ENCODE peak calls at places on chromosomes 3 and 15, in five cellular contexts. I is Karpas-422; F is pancreas; E is CD4-positive, CD25-positive, alpha-beta regulatory T cell; V is heart left ventricle. Z is an unnamed sample.

GRCh38 chr3:12004741-12005513 is 739 bp downstream of the SYN2 start:
- DNase-seq in I (no peak), E (no peak), V (no peak), F (peak; percentile 69), Z (no peak)

GRCh38 chr15:81297147-81297572 is 26.8 kb downstream of the STARD5 start:
- DNase-seq in E (no peak), I (no peak), V (no peak), F (no peak), Z (no peak)

GRCh38 chr3:149717391-149718056 is 34.8 kb downstream of the COMMD2 start:
- DNase-seq in E (peak; percentile 35), I (peak; percentile 72), F (no peak), V (no peak), Z (no peak)

GRCh38 chr3:42532229-42532628 is 29.8 kb downstream of the VIPR1 start:
- DNase-seq in E (no peak), V (no peak), I (no peak), F (no peak), Z (no peak)

GRCh38 chr15:45399381-45400212 is 21.3 kb upstream of the GATM start:
- DNase-seq in E (peak; percentile 49), F (no peak), V (no peak), I (peak; percentile 78), Z (no peak)

GRCh38 chr3:113064183-113064582 is 73.4 kb downstream of the GTPBP8 start:
- DNase-seq in V (no peak), E (no peak), I (no peak), F (no peak), Z (no peak)

GRCh38 chr3:14725015-14725431 is 50.1 kb downstream of the C3orf20 start:
- DNase-seq in F (no peak), E (no peak), I (no peak), V (no peak), Z (no peak)

GRCh38 chr15:54582863-54583643 is 604.8 kb downstream of the UNC13C start:
- DNase-seq in I (no peak), F (no peak), V (no peak), E (no peak), Z (no peak)

GRCh38 chr3:158447408-158447807 is 123.6 kb upstream of the MLF1 start:
- DNase-seq in V (no peak), E (no peak), I (no peak), F (no peak), Z (no peak)

GRCh38 chr15:92608866-92609700 is 46.5 kb downstream of the FAM174B start:
- DNase-seq in E (no peak), I (no peak), V (no peak), F (no peak), Z (no peak)

GRCh38 chr15:78859971-78860733 is 12.5 kb upstream of the MORF4L1 start:
- DNase-seq in V (peak; percentile 78), I (peak; percentile 92), F (peak; percentile 91), E (peak; percentile 68), Z (peak; percentile 82)

GRCh38 chr3:49701388-49702077 is 12.2 kb downstream of the RNF123 start:
- DNase-seq in V (no peak), F (peak; percentile 67), I (peak; percentile 65), E (no peak), Z (no peak)

GRCh38 chr3:8996681-8997121 is 33.4 kb upstream of the RAD18 start:
- DNase-seq in I (no peak), V (no peak), F (no peak), E (no peak), Z (no peak)

GRCh38 chr3:102006812-102007485 is 157.6 kb downstream of the NFKBIZ start:
- DNase-seq in E (no peak), I (no peak), F (no peak), V (no peak), Z (no peak)

GRCh38 chr3:169310190-169310918 is 353.2 kb downstream of the MECOM start:
- DNase-seq in F (no peak), I (no peak), E (no peak), V (no peak), Z (no peak)

GRCh38 chr3:176505878-176506621 is 691.2 kb downstream of the TBL1XR1 start:
- DNase-seq in F (no peak), I (no peak), V (no peak), E (no peak), Z (no peak)

GRCh38 chr15:52527898-52528464 is 699 bp downstream of the MYO5A start:
- DNase-seq in F (no peak), I (peak; percentile 73), E (peak; percentile 32), V (no peak), Z (peak; percentile 61)

GRCh38 chr3:42680806-42681205 is 4.5 kb upstream of the KLHL40 start:
- DNase-seq in F (no peak), E (no peak), V (no peak), I (no peak), Z (no peak)

GRCh38 chr15:67124911-67125588 is 59.6 kb downstream of the SMAD3 start:
- DNase-seq in I (no peak), F (no peak), E (no peak), V (no peak), Z (no peak)

GRCh38 chr3:177464392-177465225 is 267.3 kb upstream of the TBL1XR1 start:
- DNase-seq in I (no peak), F (no peak), V (no peak), E (no peak), Z (no peak)

GRCh38 chr15:49847436-49847835 is 226.6 kb downstream of the DTWD1 start:
- DNase-seq in E (no peak), F (no peak), V (no peak), I (no peak), Z (no peak)

GRCh38 chr3:64799606-64800005 is 111.8 kb upstream of the ADAMTS9 start:
- DNase-seq in V (no peak), F (no peak), I (no peak), E (no peak), Z (no peak)

GRCh38 chr3:193010191-193010590 is 92.5 kb upstream of the MB21D2 start:
- DNase-seq in F (no peak), V (no peak), E (no peak), I (no peak), Z (no peak)

GRCh38 chr15:78282324-78282723 is 17.1 kb downstream of the SKIC8 start:
- DNase-seq in V (no peak), E (no peak), I (no peak), F (no peak), Z (no peak)

GRCh38 chr15:56716334-56716733 is 17.0 kb downstream of the ZNF280D start:
- DNase-seq in E (no peak), F (no peak), V (no peak), I (no peak), Z (no peak)

GRCh38 chr3:152096280-152096679 is 172.4 kb upstream of the MBNL1 start:
- DNase-seq in I (no peak), E (no peak), F (no peak), V (no peak), Z (no peak)

GRCh38 chr15:35725353-35725752 is 179.4 kb upstream of the DPH6 start:
- DNase-seq in E (no peak), F (no peak), I (no peak), V (no peak), Z (no peak)

GRCh38 chr3:127789051-127789450 is 33.3 kb downstream of the MGLL start:
- DNase-seq in I (no peak), F (no peak), E (no peak), V (no peak), Z (no peak)

GRCh38 chr3:127788436-127788835 is 33.9 kb downstream of the MGLL start:
- DNase-seq in E (no peak), V (no peak), I (no peak), F (no peak), Z (no peak)

GRCh38 chr3:127791221-127791913 is 30.9 kb downstream of the MGLL start:
- DNase-seq in V (no peak), F (no peak), E (no peak), I (peak; percentile 84), Z (no peak)

GRCh38 chr3:127790580-127791183 is 31.6 kb downstream of the MGLL start:
- DNase-seq in F (no peak), I (no peak), E (no peak), V (no peak), Z (no peak)

DNA sequence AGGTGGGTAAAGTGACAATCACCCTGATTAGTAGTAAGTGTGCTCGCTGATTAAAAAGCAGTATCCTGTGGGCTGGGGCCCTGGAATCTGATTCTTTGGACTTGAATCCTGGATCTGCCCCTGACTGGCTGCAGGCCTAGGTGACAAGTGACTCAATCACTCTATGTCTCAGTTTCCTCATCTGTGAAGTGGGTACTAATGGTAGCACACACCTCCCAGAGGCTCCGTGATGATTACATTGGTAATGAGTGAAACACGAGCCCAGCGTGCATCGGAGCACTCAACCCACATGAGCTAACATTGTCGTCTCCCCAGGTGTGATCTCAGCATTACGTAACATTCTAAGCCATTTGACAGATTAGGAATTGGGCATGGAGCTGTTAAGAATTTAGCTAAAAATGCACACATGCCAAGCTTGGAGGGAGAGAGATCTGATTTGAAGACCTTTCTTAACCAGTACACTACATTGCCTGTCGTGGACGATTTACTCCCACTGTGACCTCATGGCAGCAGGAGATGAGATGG is 32.2 kb downstream of the MGLL start:
- DNase-seq in F (no peak), E (no peak), V (no peak), I (no peak), Z (no peak)
- H3K27ac ChIP-seq in F (no peak overlapping the region), E (no peak overlapping the region), V (peak overlapping the region; percentile 31), I (peak overlapping the region; percentile 14), Z (no peak overlapping the region)

GRCh38 chr15:71008250-71008870 is 106.9 kb upstream of the THSD4 start:
- DNase-seq in I (no peak), V (no peak), F (no peak), E (no peak), Z (no peak)
- H3K4me3 ChIP-seq in I (no peak overlapping the region), V (no peak overlapping the region), F (no peak overlapping the region), E (no peak overlapping the region), Z (no peak overlapping the region)

DNA sequence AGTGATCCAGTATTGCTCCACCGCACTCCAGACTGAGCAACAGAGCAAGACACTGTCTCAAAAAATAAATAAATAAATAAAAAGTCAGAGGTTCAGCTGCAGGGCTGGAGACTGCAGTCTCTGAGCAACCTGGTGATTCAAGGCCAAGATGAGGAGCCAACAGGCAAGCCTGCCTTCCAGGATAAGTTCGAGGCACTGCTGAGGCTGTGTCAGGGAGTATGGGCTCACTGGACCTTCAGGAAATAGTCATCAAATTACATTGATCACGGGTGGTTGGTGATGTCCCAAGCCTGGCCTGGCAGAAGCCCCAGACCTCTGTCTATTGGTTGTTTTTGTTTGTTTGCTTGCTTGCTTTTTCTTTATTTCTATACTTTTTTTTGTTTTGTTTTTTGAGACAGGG is 41.5 kb downstream of the IDH2 start:
- DNase-seq in V (no peak), I (no peak), F (no peak), E (no peak), Z (no peak)
- H3K4me1 ChIP-seq in V (peaks cover 67% of the 10 kb centered on the region), I (peaks cover 80% of the 10 kb centered on the region), F (peaks cover 30% of the 10 kb centered on the region), E (peaks cover 43% of the 10 kb centered on the region), Z (peaks cover 38% of the 10 kb centered on the region)

GRCh38 chr15:95897651-95898050 is 432.8 kb upstream of the NR2F2 start:
- DNase-seq in I (no peak), V (no peak), F (no peak), E (no peak), Z (no peak)
- H3K27ac ChIP-seq in I (no peak overlapping the region), V (no peak overlapping the region), F (no peak overlapping the region), E (no peak overlapping the region), Z (no peak overlapping the region)